ENCODE peak calls at places on chromosome 15, in eight cellular contexts. O is SHP77; A is HCEC 1CT; J is trophoblast cell; M is amniotic epithelial cell; W is astrocyte of the spinal cord; S is activated T-helper 1 cell treated with anti-CD3 and anti-CD28 coated beads, Interleukin-2, amount 50 U/mL, for 16 hours; U is CD4-positive, alpha-beta T cell. Q is an unnamed sample.

GRCh38 chr15:19987389-19988048 is 554.1 kb downstream of the GOLGA6L6 start:
- DNase-seq in O (peak; percentile 13), A (no peak), J (no peak), M (no peak), W (no peak), S (no peak), U (no peak), Q (no peak)

GRCh38 chr15:60916032-60916673 is 312.9 kb downstream of the RORA start:
- DNase-seq in O (no peak), A (no peak), J (no peak), M (peak; percentile 20), W (no peak), S (no peak), U (no peak), Q (no peak)

GRCh38 chr15:90660195-90660995 is 56.8 kb upstream of the BLM start:
- DNase-seq in O (no peak), A (peak; percentile 81), J (peak; percentile 71), M (peak; percentile 84), W (peak; percentile 88), S (peak; percentile 50), U (peak; percentile 61), Q (peak; percentile 80)

GRCh38 chr15:59516655-59517461 is 78.9 kb downstream of the FAM81A start:
- DNase-seq in O (no peak), A (no peak), J (no peak), M (no peak), W (no peak), S (no peak), U (no peak), Q (no peak)

GRCh38 chr15:88894348-88894818 is 961 bp downstream of the HAPLN3 start:
- DNase-seq in O (no peak), A (peak; percentile 30), J (peak; percentile 73), M (no peak), W (peak; percentile 32), S (peak; percentile 71), U (peak; percentile 88), Q (peak; percentile 84)

GRCh38 chr15:31605467-31605931 is 278.9 kb downstream of the KLF13 start:
- DNase-seq in O (no peak), A (peak; percentile 39), J (peak; percentile 84), M (peak; percentile 15), W (peak; percentile 5), S (no peak), U (no peak), Q (no peak)

GRCh38 chr15:40103124-40103858 is 5.4 kb downstream of the BMF start:
- DNase-seq in O (peak; percentile 95), A (peak; percentile 84), J (peak; percentile 72), M (peak; percentile 40), W (peak; percentile 80), S (no peak), U (no peak), Q (peak; percentile 92)

GRCh38 chr15:88580532-88580931 is 34.1 kb upstream of the DET1 start:
- DNase-seq in O (no peak), A (no peak), J (no peak), M (peak; percentile 12), W (no peak), S (no peak), U (no peak), Q (no peak)

GRCh38 chr15:93314245-93314644 is 225.2 kb upstream of the RGMA start:
- DNase-seq in O (no peak), A (no peak), J (no peak), M (no peak), W (no peak), S (no peak), U (no peak), Q (no peak)

GRCh38 chr15:70286110-70286806 is 188.5 kb upstream of the TLE3 start:
- DNase-seq in O (no peak), A (no peak), J (no peak), M (no peak), W (no peak), S (no peak), U (no peak), Q (no peak)